ENCODE peak calls at places on chromosomes 2 and 18, in six cellular contexts. U is upper lobe of right lung; A is transverse colon; R is CD4-positive, CD25-positive, alpha-beta regulatory T cell; F is lower lobe of right lung; G is GM23248. H is an unnamed sample. For H3K9me3, the result is how much of the 10 kb centered on the place peaks cover.

GRCh38 chr2:63665806-63666205 is 77.0 kb downstream of the MDH1 start:
- DNase-seq in A (no peak), U (no peak), G (peak), R (no peak), F (no peak), H (peak)

GRCh38 chr2:237201461-237202287 is 116.0 kb downstream of the COPS8 start:
- DNase-seq in U (no peak), G (peak), A (peak), R (no peak), F (no peak), H (no peak)

GRCh38 chr2:231191896-231192872 is 6.2 kb upstream of the ARMC9 start:
- DNase-seq in U (no peak), F (peak), A (peak), G (peak), R (no peak), H (peak)

GRCh38 chr2:237743561-237744269 is 54.9 kb upstream of the RBM44 start:
- DNase-seq in R (no peak), A (no peak), U (no peak), F (no peak), G (peak), H (no peak)

GRCh38 chr18:50527636-50528307 is 32.1 kb upstream of the MAPK4 start:
- DNase-seq in F (no peak), U (no peak), R (no peak), A (no peak), G (no peak), H (no peak)

GRCh38 chr2:1986598-1986997 is 242.3 kb upstream of the PXDN start:
- DNase-seq in G (no peak), F (no peak), U (no peak), A (no peak), R (no peak), H (no peak)

GRCh38 chr2:96084006-96084857 is 32.1 kb downstream of the ADRA2B start:
- DNase-seq in G (no peak), A (no peak), U (peak), F (peak), R (no peak), H (no peak)

GRCh38 chr18:74806700-74807416 is 209.2 kb downstream of the ZNF407 start:
- DNase-seq in F (no peak), R (no peak), G (peak), A (no peak), U (no peak), H (peak)

DNA sequence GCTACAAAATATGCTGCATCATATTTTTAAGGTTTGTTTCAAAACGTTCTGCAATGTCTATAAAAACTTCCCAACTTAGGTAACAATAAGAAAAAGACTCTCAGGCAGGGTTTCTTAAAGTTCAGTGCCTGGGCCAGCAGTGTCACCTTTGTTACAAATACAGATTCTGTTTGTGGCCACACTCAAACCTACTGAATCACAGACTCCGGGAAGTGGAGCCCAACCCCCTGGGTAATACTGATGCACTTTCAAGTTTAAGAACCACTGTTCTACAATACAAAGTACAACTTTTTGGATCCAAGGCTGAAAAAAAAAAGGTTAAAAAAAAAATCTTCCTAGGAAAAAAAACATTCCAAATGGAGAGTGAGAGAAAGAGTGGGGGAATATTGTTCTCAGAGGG is 476.8 kb downstream of the TXNL1 start:
- DNase-seq in R (no peak), U (no peak), F (no peak), G (no peak), A (no peak), H (no peak)
- H3K27ac ChIP-seq in R (no peak), U (no peak), F (peak), G (no peak), A (peak), H (no peak)

GRCh38 chr2:19358242-19359020 is at the start of gene OSR1:
- DNase-seq in U (no peak), A (peak), F (no peak), G (peak), R (no peak), H (peak)

GRCh38 chr2:19355416-19355821 is 3.0 kb downstream of the OSR1 start:
- DNase-seq in U (no peak), A (no peak), R (no peak), G (peak), F (no peak), H (no peak)

GRCh38 chr2:19355931-19356544 is 2.4 kb downstream of the OSR1 start:
- DNase-seq in G (peak), U (no peak), R (no peak), A (no peak), F (no peak), H (no peak)

GRCh38 chr2:19357383-19358241 is 811 bp downstream of the OSR1 start:
- DNase-seq in G (peak), U (no peak), A (peak), F (no peak), R (no peak), H (no peak)

GRCh38 chr2:19356545-19357382 is 1.7 kb downstream of the OSR1 start:
- DNase-seq in F (no peak), G (peak), R (no peak), A (no peak), U (no peak), H (no peak)
- H3K9me3 ChIP-seq in F (under half), G (under half), R (under half), A (under half), U (under half), H (under half)

GRCh38 chr2:57711991-57712390 is 334.6 kb upstream of the VRK2 start:
- DNase-seq in U (no peak), R (no peak), A (no peak), F (no peak), G (no peak), H (no peak)
- H3K4me3 ChIP-seq in U (no peak), R (no peak), A (no peak), F (no peak), G (no peak), H (no peak)

DNA sequence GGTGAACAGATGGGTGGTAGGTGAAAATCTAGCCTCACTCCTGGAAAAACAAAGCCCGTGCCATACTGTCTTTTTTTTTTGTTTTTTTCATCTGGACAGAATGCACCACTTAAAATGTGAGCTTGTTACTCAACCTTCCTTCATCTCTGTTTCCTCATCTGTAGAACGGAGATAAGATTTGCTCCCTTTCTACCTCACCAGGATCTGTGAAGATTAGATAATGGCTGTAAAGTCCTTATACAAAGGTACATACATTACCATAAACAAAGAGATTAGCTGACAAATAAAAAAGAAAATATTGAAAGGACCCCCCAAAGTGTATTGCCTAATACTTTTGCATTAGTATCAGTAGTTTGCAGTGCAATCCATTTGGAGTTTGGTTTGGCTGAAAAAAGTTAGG is 75.4 kb upstream of the ZEB2 start:
- DNase-seq in A (no peak), U (no peak), G (no peak), R (no peak), F (no peak), H (no peak)
- H3K27ac ChIP-seq in A (no peak), U (no peak), G (no peak), R (no peak), F (no peak), H (no peak)

GRCh38 chr2:240637901-240638175 is 12.6 kb downstream of the GPR35 start:
- DNase-seq in G (no peak), R (no peak), U (no peak), A (no peak), F (no peak), H (no peak)
- H3K9me3 ChIP-seq in G (under half), R (under half), U (under half), A (under half), F (under half), H (under half)

GRCh38 chr18:62189208-62189607 is 2.2 kb downstream of the RELCH start:
- DNase-seq in G (no peak), A (no peak), F (no peak), U (no peak), R (no peak), H (no peak)
- H3K4me3 ChIP-seq in G (peak), A (peak), F (peak), U (peak), R (peak), H (peak)

DNA sequence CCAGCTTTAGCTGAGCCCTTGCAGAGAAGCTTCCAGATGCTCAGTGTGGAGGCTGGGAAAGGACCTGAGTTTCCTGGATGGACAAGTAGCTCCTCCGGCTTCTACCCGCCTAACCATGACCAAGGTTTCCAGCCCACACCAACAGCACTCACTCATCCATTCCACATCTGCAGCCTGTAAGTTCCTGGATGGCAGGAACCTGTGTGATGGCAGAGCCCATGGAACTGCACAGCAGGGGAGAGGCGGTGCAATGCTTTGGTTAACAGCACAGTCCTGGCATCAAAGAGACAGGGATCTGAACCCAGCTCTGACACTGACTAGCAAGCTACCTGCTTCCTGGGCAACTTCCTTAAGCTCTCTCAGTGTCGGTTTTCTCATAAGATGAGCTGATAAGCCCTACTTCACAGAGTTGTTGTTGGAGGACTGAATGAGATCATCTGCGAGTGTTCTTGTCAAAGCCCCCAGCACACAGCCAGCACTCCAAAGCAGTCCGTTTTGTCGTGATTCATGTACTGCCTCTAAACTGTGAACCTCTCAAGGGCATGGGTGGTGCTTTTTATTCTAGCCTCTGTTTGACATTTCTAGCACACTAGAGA is 41.6 kb upstream of the OTOF start:
- DNase-seq in F (no peak), G (no peak), U (no peak), A (no peak), R (no peak), H (no peak)
- H3K27ac ChIP-seq in F (no peak), G (no peak), U (no peak), A (no peak), R (no peak), H (no peak)

GRCh38 chr18:44638141-44638540 is 42.5 kb upstream of the SETBP1 start:
- DNase-seq in A (no peak), U (no peak), G (no peak), R (no peak), F (no peak), H (no peak)
- H3K9me3 ChIP-seq in A (under half), U (under half), G (under half), R (under half), F (under half), H (under half)

GRCh38 chr2:159933727-159934049 is 128.7 kb downstream of the PLA2R1 start:
- DNase-seq in R (no peak), A (no peak), F (no peak), G (no peak), U (no peak), H (no peak)
- H3K4me3 ChIP-seq in R (no peak), A (no peak), F (no peak), G (no peak), U (no peak), H (no peak)

H was measured in AG04450.